ENCODE peak calls at places on chromosomes 3 and 15, in four cellular contexts. G is K562, S is HepG2, F is H1. Y is an unnamed sample.

GRCh38 chr15:66921319-66921718 is 144.1 kb upstream of the SMAD3 start:
- DNase-seq in G (no peak), S (no peak), F (no peak), Y (no peak)

GRCh38 chr3:36796896-36797295 is 32.5 kb upstream of the DCLK3 start:
- DNase-seq in G (no peak), S (no peak), F (no peak), Y (no peak)

GRCh38 chr3:141796436-141797166 is 33.4 kb downstream of the GRK7 start:
- DNase-seq in G (no peak), S (no peak), F (no peak), Y (no peak)

GRCh38 chr3:46660543-46661523 is 32.6 kb downstream of the ALS2CL start:
- DNase-seq in G (peak; percentile 6), S (no peak), F (no peak), Y (no peak)

GRCh38 chr3:24254649-24255048 is 240.0 kb downstream of the THRB start:
- DNase-seq in G (no peak), S (no peak), F (no peak), Y (no peak)

GRCh38 chr15:89632563-89633430 is 22.5 kb downstream of the KIF7 start:
- DNase-seq in G (no peak), S (no peak), F (no peak), Y (no peak)

GRCh38 chr3:98763076-98763475 is at the start of gene ST3GAL6:
- DNase-seq in G (no peak), S (no peak), F (no peak), Y (no peak)

GRCh38 chr3:53167418-53168174 is 6.6 kb downstream of the PRKCD start:
- DNase-seq in G (no peak), S (no peak), F (no peak), Y (no peak)

GRCh38 chr15:55221090-55222011 is 24.6 kb upstream of the RSL24D1 start:
- DNase-seq in G (no peak), S (peak; percentile 86), F (no peak), Y (peak; percentile 20)

GRCh38 chr3:141570068-141570467 is 83.2 kb downstream of the RASA2 start:
- DNase-seq in G (no peak), S (no peak), F (no peak), Y (no peak)

GRCh38 chr3:110814170-110815007 is 257.2 kb upstream of the NECTIN3 start:
- DNase-seq in G (no peak), S (no peak), F (no peak), Y (peak; percentile 17)

GRCh38 chr3:35965908-35966307 is 326.6 kb downstream of the ARPP21 start:
- DNase-seq in G (no peak), S (no peak), F (no peak), Y (peak; percentile 7)

GRCh38 chr15:22808761-22809280 is 22.4 kb downstream of the NIPA1 start:
- DNase-seq in G (no peak), S (no peak), F (no peak), Y (no peak)

GRCh38 chr15:69958494-69959134 is 139.1 kb downstream of the TLE3 start:
- DNase-seq in G (no peak), S (no peak), F (no peak), Y (no peak)

GRCh38 chr3:111547645-111548044 is 5.6 kb downstream of the CD96 start:
- DNase-seq in G (no peak), S (no peak), F (no peak), Y (no peak)

GRCh38 chr15:66306381-66306780 is 13.0 kb downstream of the DIS3L start:
- DNase-seq in G (no peak), S (no peak), F (no peak), Y (no peak)

GRCh38 chr3:195612075-195612800 is 28.5 kb upstream of the APOD start:
- DNase-seq in G (no peak), S (no peak), F (no peak), Y (no peak)

GRCh38 chr3:74423867-74424266 is 190.6 kb downstream of the CNTN3 start:
- DNase-seq in G (no peak), S (no peak), F (no peak), Y (no peak)

GRCh38 chr15:72227720-72228119 is 3.3 kb downstream of the PKM start:
- DNase-seq in G (no peak), S (no peak), F (no peak), Y (no peak)

GRCh38 chr3:125207507-125207906 is 5.0 kb downstream of the SLC12A8 start:
- DNase-seq in G (no peak), S (no peak), F (no peak), Y (no peak)

GRCh38 chr3:177300039-177300833 is 103.0 kb upstream of the TBL1XR1 start:
- DNase-seq in G (no peak), S (peak; percentile 49), F (no peak), Y (no peak)

GRCh38 chr15:81313686-81314085 is 10.3 kb downstream of the STARD5 start:
- DNase-seq in G (no peak), S (no peak), F (no peak), Y (no peak)

GRCh38 chr3:122920986-122921385 is 106.6 kb downstream of the SEMA5B start:
- DNase-seq in G (no peak), S (no peak), F (no peak), Y (no peak)

GRCh38 chr3:184505053-184505452 is 56.5 kb upstream of the EPHB3 start:
- DNase-seq in G (no peak), S (no peak), F (no peak), Y (no peak)

GRCh38 chr3:134463676-134464611 is 21.8 kb downstream of the ANAPC13 start:
- DNase-seq in G (no peak), S (no peak), F (peak; percentile 79), Y (no peak)

GRCh38 chr3:50383750-50384149 is 24.4 kb upstream of the TMEM115 start:
- DNase-seq in G (no peak), S (no peak), F (no peak), Y (no peak)

GRCh38 chr3:194621947-194622346 is 11.3 kb downstream of the TMEM44 start:
- DNase-seq in G (no peak), S (no peak), F (no peak), Y (no peak)

GRCh38 chr3:186790261-186790981 is 7.0 kb downstream of the EIF4A2 start:
- DNase-seq in G (no peak), S (peak; percentile 26), F (no peak), Y (peak; percentile 63)

GRCh38 chr3:48528754-48529153 is 24.8 kb upstream of the SHISA5 start:
- DNase-seq in G (no peak), S (no peak), F (no peak), Y (no peak)

GRCh38 chr3:160399347-160400047 is at the start of gene SMC4:
- DNase-seq in G (peak; percentile 70), S (peak; percentile 91), F (peak; percentile 50), Y (peak; percentile 81)

GRCh38 chr3:133211449-133211848 is 173.3 kb downstream of the TMEM108 start:
- DNase-seq in G (no peak), S (no peak), F (peak; percentile 31), Y (no peak)

GRCh38 chr15:81531971-81532370 is 158.0 kb upstream of the TMC3 start:
- DNase-seq in G (no peak), S (no peak), F (no peak), Y (no peak)

GRCh38 chr3:155035553-155035952 is 44.6 kb upstream of the MME start:
- DNase-seq in G (no peak), S (no peak), F (no peak), Y (no peak)

GRCh38 chr3:181726351-181727121 is 14.8 kb downstream of the SOX2 start:
- DNase-seq in G (no peak), S (no peak), F (no peak), Y (peak; percentile 47)
- TF ChIP-seq CHD2 in G (no peak), S (no peak), F (no peak), Y (no peak)

GRCh38 chr3:82294609-82295008 is 533.2 kb upstream of the GBE1 start:
- DNase-seq in G (no peak), S (no peak), F (no peak), Y (no peak)
- TF ChIP-seq EP300 in G (no peak), S (no peak), F (no peak), Y (no peak)

GRCh38 chr3:118810499-118811035 is 224.1 kb downstream of the IGSF11 start:
- DNase-seq in G (no peak), S (no peak), F (no peak), Y (no peak)

GRCh38 chr3:118808743-118809142 is 225.9 kb downstream of the IGSF11 start:
- DNase-seq in G (no peak), S (peak; percentile 3), F (no peak), Y (no peak)

GRCh38 chr3:118809696-118810498 is 224.7 kb downstream of the IGSF11 start:
- DNase-seq in G (no peak), S (no peak), F (no peak), Y (no peak)

GRCh38 chr3:118813472-118813871 is 221.2 kb downstream of the IGSF11 start:
- DNase-seq in G (no peak), S (no peak), F (no peak), Y (no peak)

DNA sequence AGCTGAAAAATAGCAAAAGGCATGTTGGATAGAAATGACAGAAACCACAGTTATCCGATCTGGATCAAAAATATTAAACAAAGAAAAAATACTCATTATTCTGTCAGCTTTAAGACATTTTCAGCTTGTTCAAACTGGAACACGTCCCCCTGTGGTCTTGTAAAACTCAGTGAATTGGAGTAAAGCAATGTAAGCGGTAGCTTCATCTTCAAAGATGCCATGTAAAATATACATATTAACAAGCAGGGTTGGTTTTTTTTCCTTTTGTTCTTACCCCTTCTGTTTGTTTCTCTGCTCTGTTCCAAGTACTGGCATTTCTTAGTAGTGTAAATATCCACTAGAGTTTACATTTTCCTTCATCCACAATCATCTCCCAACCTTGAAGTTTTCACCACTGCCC is 223.3 kb downstream of the IGSF11 start:
- DNase-seq in G (no peak), S (no peak), F (no peak), Y (no peak)
- TF ChIP-seq PHF8 in G (no peak), S (no peak), F (no peak), Y (no peak)

GRCh38 chr3:67781218-67781617 is 126.8 kb upstream of the SUCLG2 start:
- DNase-seq in G (no peak), S (no peak), F (no peak), Y (no peak)

GRCh38 chr3:67788396-67788795 is 134.0 kb upstream of the SUCLG2 start:
- DNase-seq in G (no peak), S (no peak), F (no peak), Y (no peak)

DNA sequence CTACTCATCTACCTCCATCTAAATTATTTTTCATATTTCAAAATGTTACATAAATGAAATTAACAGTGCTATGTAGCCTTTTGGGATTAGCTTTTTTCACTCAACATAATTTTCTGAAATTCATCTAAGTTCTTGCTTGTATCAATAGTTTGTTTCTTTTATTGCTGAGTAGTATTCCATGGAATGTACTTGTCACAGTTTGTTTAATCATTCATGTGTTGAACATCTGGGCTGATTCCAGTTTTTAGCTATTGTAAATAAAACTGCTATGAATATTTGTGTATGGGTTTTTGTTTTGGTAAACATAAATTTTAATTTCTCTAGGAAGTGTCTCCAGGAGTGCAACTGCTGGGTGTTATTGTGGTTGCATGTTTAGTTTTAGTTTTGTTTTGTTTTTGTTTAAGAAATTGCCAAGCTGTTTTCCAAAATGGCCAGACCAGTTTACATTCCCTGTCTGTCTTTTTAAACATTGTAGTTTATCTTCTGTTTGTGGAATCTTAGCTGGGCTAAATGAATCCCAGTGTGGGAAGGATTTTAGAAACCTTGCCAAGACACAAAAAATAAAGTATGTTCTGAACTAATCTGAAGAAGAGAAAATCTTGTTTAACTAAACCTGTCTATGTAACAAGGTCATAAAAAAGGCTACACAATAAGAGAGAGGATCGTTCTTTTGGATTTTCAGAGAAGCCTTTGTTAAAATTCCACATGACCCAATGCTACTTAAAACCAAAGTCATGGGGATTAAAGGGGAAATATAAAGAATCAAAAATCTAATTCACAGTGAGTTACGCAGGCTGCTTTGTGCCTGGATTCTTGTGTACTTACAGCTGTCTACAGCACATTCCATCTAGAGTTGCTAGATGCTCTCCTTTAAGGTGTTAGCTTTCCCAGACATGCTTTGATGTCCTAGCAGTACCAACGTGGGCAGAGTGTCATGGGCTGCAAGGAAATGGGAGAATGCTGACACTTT is 129.2 kb upstream of the SUCLG2 start:
- DNase-seq in G (no peak), S (no peak), F (no peak), Y (no peak)
- TF ChIP-seq CHD2 in G (no peak), S (no peak), F (no peak), Y (no peak)

Y was measured in A549.